ENCODE peak calls at places on chromosome 18, in seven cellular contexts. A is GM06990, D is fibroblast of lung, T is pancreas, K is GM12865, L is PC-3, R is K562. S is an unnamed sample.

GRCh38 chr18:55346387-55346786 is 241.6 kb downstream of the TCF4 start:
- DNase-seq in R (no peak), D (no peak), K (no peak), L (no peak), A (no peak), T (no peak), S (no peak)

GRCh38 chr18:45517181-45517741 is 98.0 kb upstream of the SLC14A2 start:
- DNase-seq in D (peak; percentile 59), R (no peak), A (no peak), K (no peak), L (no peak), T (peak; percentile 10), S (no peak)

GRCh38 chr18:3305933-3306332 is 44.0 kb downstream of the MYL12B start:
- DNase-seq in R (no peak), L (no peak), T (no peak), K (no peak), D (peak; percentile 61), A (no peak), S (no peak)

GRCh38 chr18:46917808-46918600 is 602 bp downstream of the KATNAL2 start:
- DNase-seq in K (peak; percentile 52), R (peak; percentile 25), A (no peak), D (peak; percentile 61), T (peak; percentile 25), L (peak; percentile 3), S (peak; percentile 10)

GRCh38 chr18:49021433-49022129 is 70.8 kb upstream of the SMAD7 start:
- DNase-seq in R (peak; percentile 52), T (peak; percentile 85), A (no peak), K (peak; percentile 75), D (peak; percentile 31), L (peak; percentile 73), S (peak; percentile 52)

GRCh38 chr18:12031181-12031580 is 49.9 kb downstream of the IMPA2 start:
- DNase-seq in K (no peak), A (no peak), D (no peak), T (no peak), L (no peak), R (no peak), S (no peak)

GRCh38 chr18:41331661-41332060 is 623.4 kb upstream of the PIK3C3 start:
- DNase-seq in K (no peak), T (no peak), D (no peak), L (no peak), A (no peak), R (no peak), S (no peak)

GRCh38 chr18:36335476-36336279 is 38.2 kb downstream of the FHOD3 start:
- DNase-seq in A (no peak), T (no peak), K (no peak), D (no peak), R (no peak), L (no peak), S (no peak)

GRCh38 chr18:76378526-76379215 is 116.4 kb downstream of the ZNF516 start:
- DNase-seq in R (no peak), K (no peak), T (no peak), D (no peak), L (no peak), A (no peak), S (peak; percentile 39)

GRCh38 chr18:3447895-3448844 is 1.8 kb upstream of the TGIF1 start:
- DNase-seq in D (peak; percentile 97), L (peak; percentile 97), K (peak; percentile 89), R (peak; percentile 86), T (peak; percentile 94), A (peak; percentile 87), S (peak; percentile 93)

GRCh38 chr18:31513189-31513907 is 15.4 kb downstream of the DSG2 start:
- DNase-seq in A (no peak), R (no peak), D (peak; percentile 21), K (no peak), T (no peak), L (peak; percentile 74), S (no peak)

GRCh38 chr18:22493255-22493654 is 75.5 kb upstream of the CTAGE1 start:
- DNase-seq in K (no peak), T (no peak), A (no peak), D (no peak), R (no peak), L (no peak), S (no peak)

GRCh38 chr18:77815666-77816338 is 566.2 kb downstream of the GALR1 start:
- DNase-seq in D (no peak), K (no peak), L (no peak), A (no peak), T (no peak), R (no peak), S (no peak)

GRCh38 chr18:25287096-25287495 is 64.9 kb downstream of the ZNF521 start:
- DNase-seq in K (no peak), T (no peak), D (no peak), R (no peak), A (no peak), L (no peak), S (no peak)

GRCh38 chr18:63788447-63789096 is 13.4 kb downstream of the SERPINB7 start:
- DNase-seq in A (no peak), T (no peak), D (peak; percentile 79), K (peak; percentile 24), R (no peak), L (peak; percentile 96), S (no peak)

GRCh38 chr18:5627756-5628511 is 84.1 kb upstream of the EPB41L3 start:
- DNase-seq in L (no peak), K (no peak), A (no peak), T (no peak), D (peak; percentile 1), R (no peak), S (no peak)

GRCh38 chr18:5622905-5623304 is 79.1 kb upstream of the EPB41L3 start:
- DNase-seq in L (no peak), K (no peak), D (peak; percentile 44), R (no peak), T (no peak), A (no peak), S (no peak)

GRCh38 chr18:5625076-5625475 is 81.3 kb upstream of the EPB41L3 start:
- DNase-seq in R (no peak), D (no peak), A (no peak), T (no peak), L (no peak), K (no peak), S (no peak)

GRCh38 chr18:5628512-5629255 is 84.9 kb upstream of the EPB41L3 start:
- DNase-seq in K (no peak), T (peak; percentile 36), R (no peak), A (peak; percentile 14), L (peak; percentile 8), D (peak; percentile 57), S (peak; percentile 38)

DNA sequence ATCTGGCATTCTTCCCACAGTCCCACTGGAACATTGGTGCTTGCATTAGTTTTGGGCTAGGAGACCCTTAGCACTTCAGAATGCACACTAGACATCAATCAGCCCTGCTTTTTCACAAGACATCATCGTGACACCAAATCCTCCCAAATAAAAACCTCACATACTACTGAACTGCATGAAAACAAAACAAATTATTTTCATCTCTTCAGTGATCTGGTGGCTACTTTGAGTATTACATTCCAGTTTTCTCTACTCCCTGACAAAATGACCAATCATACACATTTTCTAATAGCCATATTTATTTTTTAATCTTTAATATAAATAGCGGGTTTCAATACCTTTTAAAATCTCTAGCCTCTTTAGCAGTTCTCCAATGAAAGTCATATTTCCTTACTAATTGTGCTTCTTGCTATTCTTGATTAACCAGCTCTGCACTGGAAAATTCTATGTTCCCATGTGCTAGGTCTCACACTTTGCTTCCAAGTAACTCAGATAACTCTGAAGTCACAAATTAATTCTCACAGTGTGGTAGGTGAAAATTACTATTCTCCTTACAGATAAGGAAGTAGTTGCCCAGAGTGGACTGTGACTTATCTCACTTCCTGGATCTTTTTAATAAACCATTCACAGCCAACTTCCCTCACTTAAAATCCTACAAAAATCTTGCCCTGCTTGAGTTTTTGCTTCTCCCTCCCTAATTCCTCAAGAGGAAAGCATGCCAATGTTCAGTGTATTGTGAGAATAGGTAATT is 82.5 kb upstream of the EPB41L3 start:
- DNase-seq in D (no peak), T (no peak), R (no peak), K (no peak), A (no peak), L (no peak), S (no peak)
- TF ChIP-seq CTCF in D (no peak), T (no peak), R (no peak), K (no peak), A (no peak), L (no peak), S (peak; percentile 47)

GRCh38 chr18:26803643-26804042 is 61.9 kb downstream of the AQP4 start:
- DNase-seq in K (no peak), R (no peak), A (no peak), T (no peak), D (no peak), L (no peak), S (no peak)
- TF ChIP-seq CTCF in K (no peak), R (no peak), A (no peak), T (no peak), D (no peak), L (no peak), S (no peak)

DNA sequence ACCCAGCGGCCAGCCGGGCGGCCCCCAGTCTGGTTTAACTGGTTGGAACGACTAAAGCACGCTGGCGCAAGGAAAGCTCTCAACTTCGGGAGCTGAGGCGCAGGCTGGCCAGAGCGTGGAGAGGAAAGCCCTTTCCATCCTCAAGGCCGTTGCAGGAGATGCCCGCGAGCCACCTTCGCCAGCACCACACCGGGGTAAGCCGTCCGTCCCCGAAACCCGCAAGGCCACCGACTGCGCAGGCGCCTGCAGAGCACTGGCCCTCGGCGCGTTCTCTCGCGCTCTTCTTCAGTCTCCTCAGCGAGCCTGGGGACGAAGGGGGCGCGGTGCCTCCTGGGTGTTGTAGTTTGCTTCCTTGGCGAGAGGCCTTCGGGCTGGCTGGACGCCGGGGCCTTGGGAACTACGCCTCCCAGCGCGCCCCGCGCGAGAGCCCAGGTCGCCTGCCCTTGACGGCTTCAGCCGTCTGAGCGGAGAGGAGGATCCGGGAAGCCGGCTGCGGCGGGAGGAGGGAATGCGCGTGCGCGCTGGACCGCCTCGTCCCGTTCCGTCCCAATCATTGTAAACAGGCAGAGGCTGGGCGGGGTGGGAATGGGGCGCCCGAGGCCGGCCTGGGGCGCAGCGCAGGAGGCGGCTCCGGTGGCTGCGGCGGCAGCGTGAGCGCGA is at the start of gene RALBP1:
- DNase-seq in D (peak; percentile 99), L (peak; percentile 99), A (peak; percentile 100), R (peak; percentile 96), K (peak; percentile 100), T (peak; percentile 100), S (peak; percentile 99)
- TF ChIP-seq CTCF in D (no peak), L (peak; percentile 33), A (peak; percentile 43), R (peak; percentile 50), K (no peak), T (no peak), S (no peak)

DNA sequence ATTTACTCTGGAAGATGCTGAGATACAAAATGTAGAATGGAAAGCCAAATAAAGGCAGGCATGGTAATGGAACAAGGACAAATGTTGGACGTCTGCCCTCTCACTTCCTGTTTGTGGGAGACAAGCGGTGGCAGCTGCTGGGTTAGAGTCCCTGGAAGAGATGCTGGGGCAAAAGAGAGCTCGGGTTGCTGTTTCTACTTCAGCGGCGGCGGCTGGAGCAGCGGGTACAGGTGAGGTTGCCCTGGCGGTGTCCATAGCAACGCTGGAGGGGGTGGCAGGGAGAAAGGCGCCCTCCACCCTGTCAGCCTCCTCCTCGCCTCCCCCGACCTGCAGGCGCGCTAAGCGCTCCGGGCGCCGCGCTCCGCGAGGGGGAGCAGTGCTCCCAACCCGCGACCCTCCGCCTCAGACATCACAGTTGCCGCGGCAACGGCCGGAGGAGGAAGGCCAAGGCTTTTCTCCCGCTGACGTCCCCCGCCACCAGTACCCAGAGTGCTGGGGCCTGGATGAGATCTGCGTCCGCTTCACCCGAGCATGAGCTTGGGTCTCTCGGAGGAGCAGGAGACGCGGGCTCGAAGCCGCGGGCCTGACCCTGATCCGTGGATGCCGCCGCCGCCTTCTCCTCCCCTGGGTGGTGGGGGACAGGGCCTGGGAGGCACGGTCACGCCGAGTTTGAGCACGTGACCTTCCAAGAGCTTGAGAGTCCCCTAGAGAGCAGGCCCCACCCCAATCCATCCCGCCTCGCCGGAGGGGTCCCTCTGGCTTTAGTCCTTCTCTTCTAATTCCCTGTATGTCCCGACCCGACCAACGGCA is 65.6 kb downstream of the NOL4 start:
- DNase-seq in A (peak; percentile 81), L (no peak), T (peak; percentile 17), K (peak; percentile 37), D (peak; percentile 36), R (no peak), S (peak; percentile 77)
- TF ChIP-seq CTCF in A (no peak), L (no peak), T (no peak), K (peak; percentile 22), D (no peak), R (no peak), S (no peak)